ENCODE peak calls at places on chromosomes 12 and 14, in seven cellular contexts. Y is left ventricle myocardium inferior, C is foreskin fibroblast, X is bronchial epithelial cell, V is Peyer's patch, E is AG04449, A is epithelial cell of esophagus. L is an unnamed sample.

GRCh38 chr12:63916561-63917476 is 72.3 kb downstream of the SRGAP1 start:
- DNase-seq in Y (no peak), C (no peak), X (peak; percentile 65), V (no peak), E (no peak), A (peak; percentile 43), L (peak; percentile 48)

GRCh38 chr12:95996034-95996658 is at the start of gene HAL:
- DNase-seq in Y (peak; percentile 22), C (no peak), X (peak; percentile 42), V (no peak), E (no peak), A (peak; percentile 40), L (peak; percentile 27)

GRCh38 chr12:52647601-52648000 is 4.4 kb downstream of the KRT2 start:
- DNase-seq in Y (no peak), C (no peak), X (no peak), V (no peak), E (no peak), A (no peak), L (no peak)

GRCh38 chr14:104681689-104682074 is 7.7 kb upstream of the INF2 start:
- DNase-seq in Y (peak; percentile 92), C (peak; percentile 78), X (peak; percentile 70), V (peak; percentile 90), E (no peak), A (peak; percentile 74), L (peak; percentile 92)

GRCh38 chr12:121794532-121795028 is 1.1 kb upstream of the RHOF start:
- DNase-seq in Y (no peak), C (no peak), X (no peak), V (no peak), E (no peak), A (no peak), L (no peak)

GRCh38 chr12:69341328-69341727 is 6.9 kb upstream of the LYZ start:
- DNase-seq in Y (no peak), C (no peak), X (no peak), V (no peak), E (no peak), A (peak; percentile 6), L (peak; percentile 20)

GRCh38 chr14:75274899-75275569 is 3.6 kb upstream of the FOS start:
- DNase-seq in Y (peak; percentile 26), C (no peak), X (peak; percentile 71), V (no peak), E (no peak), A (peak; percentile 57), L (peak; percentile 82)

GRCh38 chr14:76537912-76538647 is 162.1 kb downstream of the ESRRB start:
- DNase-seq in Y (no peak), C (no peak), X (no peak), V (no peak), E (no peak), A (no peak), L (no peak)

GRCh38 chr14:76113691-76114090 is 38.0 kb upstream of the GPATCH2L start:
- DNase-seq in Y (no peak), C (no peak), X (no peak), V (no peak), E (no peak), A (no peak), L (no peak)

GRCh38 chr12:43988838-43989560 is 153.1 kb downstream of the TMEM117 start:
- DNase-seq in Y (no peak), C (no peak), X (peak; percentile 74), V (no peak), E (no peak), A (peak; percentile 72), L (peak; percentile 48)

GRCh38 chr12:111074965-111075364 is 154.6 kb upstream of the MYL2 start:
- DNase-seq in Y (no peak), C (no peak), X (no peak), V (no peak), E (no peak), A (no peak), L (no peak)

GRCh38 chr12:53999596-54000104 is 311 bp upstream of the HOXC9 start:
- DNase-seq in Y (no peak), C (peak; percentile 82), X (no peak), V (no peak), E (no peak), A (peak; percentile 60), L (peak; percentile 90)

GRCh38 chr14:49220492-49220891 is 365.7 kb downstream of the RPS29 start:
- DNase-seq in Y (no peak), C (no peak), X (no peak), V (no peak), E (no peak), A (no peak), L (peak; percentile 34)

GRCh38 chr12:388547-389137 is 478 bp downstream of the KDM5A start:
- DNase-seq in Y (peak; percentile 15), C (no peak), X (peak; percentile 28), V (no peak), E (no peak), A (peak; percentile 33), L (peak; percentile 36)

GRCh38 chr12:77047341-77048202 is 17.8 kb downstream of the E2F7 start:
- DNase-seq in Y (no peak), C (no peak), X (no peak), V (no peak), E (no peak), A (no peak), L (no peak)

GRCh38 chr12:78271546-78271945 is 440.9 kb downstream of the NAV3 start:
- DNase-seq in Y (no peak), C (no peak), X (peak; percentile 55), V (no peak), E (no peak), A (peak; percentile 39), L (peak; percentile 28)

GRCh38 chr12:104507672-104508071 is 50.9 kb downstream of the CHST11 start:
- DNase-seq in Y (no peak), C (no peak), X (no peak), V (no peak), E (no peak), A (no peak), L (no peak)

GRCh38 chr14:88417594-88417993 is 32.1 kb downstream of the SPATA7 start:
- DNase-seq in Y (no peak), C (no peak), X (no peak), V (no peak), E (no peak), A (no peak), L (no peak)

GRCh38 chr12:62291888-62292760 is 31.9 kb downstream of the USP15 start:
- DNase-seq in Y (no peak), C (peak; percentile 10), X (peak; percentile 55), V (no peak), E (no peak), A (peak; percentile 54), L (peak; percentile 64)

GRCh38 chr12:106126441-106127288 is 12.1 kb downstream of the NUAK1 start:
- DNase-seq in Y (no peak), C (peak; percentile 43), X (peak; percentile 89), V (no peak), E (no peak), A (peak; percentile 89), L (peak; percentile 40)

GRCh38 chr12:108375986-108376663 is 37.0 kb upstream of the CMKLR1 start:
- DNase-seq in Y (no peak), C (no peak), X (peak; percentile 21), V (no peak), E (no peak), A (no peak), L (peak; percentile 54)

GRCh38 chr12:117863004-117863709 is 105.6 kb downstream of the KSR2 start:
- DNase-seq in Y (no peak), C (peak; percentile 7), X (peak; percentile 15), V (no peak), E (no peak), A (peak; percentile 38), L (peak; percentile 67)

GRCh38 chr14:59213368-59214315 is 25.2 kb downstream of the DAAM1 start:
- DNase-seq in Y (no peak), C (peak; percentile 3), X (no peak), V (no peak), E (no peak), A (no peak), L (no peak)

GRCh38 chr14:71198681-71199080 is 291.4 kb downstream of the PCNX1 start:
- DNase-seq in Y (no peak), C (no peak), X (no peak), V (no peak), E (no peak), A (no peak), L (no peak)

GRCh38 chr12:45205165-45205825 is 10.6 kb upstream of the ANO6 start:
- DNase-seq in Y (no peak), C (no peak), X (no peak), V (no peak), E (no peak), A (no peak), L (no peak)

GRCh38 chr12:127363392-127363791 is 903.6 kb upstream of the TMEM132C start:
- DNase-seq in Y (no peak), C (no peak), X (peak; percentile 11), V (no peak), E (no peak), A (peak; percentile 24), L (peak; percentile 45)
- TF ChIP-seq CTCF in Y (no peak), C (peak; percentile 31), X (peak; percentile 14), V (no peak), E (peak; percentile 22), A (peak; percentile 27), L (peak; percentile 24)

GRCh38 chr12:50549885-50550284 is 45.1 kb downstream of the DIP2B start:
- DNase-seq in Y (no peak), C (no peak), X (no peak), V (no peak), E (no peak), A (no peak), L (no peak)

GRCh38 chr12:50550530-50551223 is 45.9 kb downstream of the DIP2B start:
- DNase-seq in Y (no peak), C (peak; percentile 37), X (peak; percentile 78), V (no peak), E (no peak), A (peak; percentile 92), L (peak; percentile 33)

GRCh38 chr12:50555471-50555885 is 50.7 kb downstream of the DIP2B start:
- DNase-seq in Y (no peak), C (no peak), X (no peak), V (no peak), E (no peak), A (no peak), L (no peak)

GRCh38 chr12:50554651-50555050 is 49.9 kb downstream of the DIP2B start:
- DNase-seq in Y (no peak), C (no peak), X (no peak), V (no peak), E (no peak), A (no peak), L (no peak)

GRCh38 chr12:50551866-50552265 is 47.1 kb downstream of the DIP2B start:
- DNase-seq in Y (no peak), C (no peak), X (peak; percentile 62), V (no peak), E (no peak), A (peak; percentile 50), L (no peak)
- TF ChIP-seq CTCF in Y (no peak), C (no peak), X (no peak), V (no peak), E (no peak), A (no peak), L (no peak)

GRCh38 chr12:58416211-58416610 is 474.8 kb downstream of the ATP23 start:
- DNase-seq in Y (no peak), C (peak; percentile 81), X (peak; percentile 49), V (no peak), E (peak; percentile 69), A (peak; percentile 21), L (peak; percentile 38)
- TF ChIP-seq CTCF in Y (no peak), C (peak; percentile 27), X (no peak), V (no peak), E (peak; percentile 8), A (no peak), L (no peak)

DNA sequence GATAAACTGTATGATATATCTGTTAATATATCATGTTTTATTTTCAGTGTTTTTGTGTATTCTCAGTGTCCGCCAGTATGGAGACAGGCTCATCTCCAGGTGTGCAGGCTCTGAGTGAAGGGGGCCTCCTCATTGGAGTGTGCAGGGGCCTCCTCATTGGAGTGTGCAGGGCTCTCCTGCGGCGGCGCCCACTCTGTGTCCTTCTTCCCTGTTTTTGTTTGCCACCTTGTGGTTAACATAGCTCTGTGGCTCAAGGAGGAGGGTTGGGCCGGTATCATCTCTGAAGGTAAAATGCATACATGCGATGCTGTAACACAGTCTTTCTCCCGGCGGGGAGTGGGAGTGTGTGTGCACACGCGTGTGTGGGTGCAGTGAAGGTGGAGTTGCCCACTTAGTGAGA is 429.5 kb downstream of the ZFP36L1 start:
- DNase-seq in Y (no peak), C (no peak), X (no peak), V (no peak), E (no peak), A (no peak), L (no peak)
- TF ChIP-seq CTCF in Y (no peak), C (no peak), X (no peak), V (no peak), E (no peak), A (no peak), L (no peak)

L was measured in MCF 10A.